ENCODE peak calls at places on chromosomes 2 and 18, in four cellular contexts. U is kidney glomerular epithelial cell; P is stimulated activated naive CD8-positive, alpha-beta T cell treated with anti-CD3 and anti-CD28 coated beads, Interleukin-15, amount 100 ng/mL, for 72 hours; I is anterior cingulate cortex. J is an unnamed sample.

GRCh38 chr2:85353876-85354285 is 447 bp downstream of the RETSAT start:
- DNase-seq in U (no peak), P (peak), I (peak), J (peak)

GRCh38 chr18:61153571-61153970 is 179.7 kb upstream of the CDH20 start:
- DNase-seq in P (no peak), I (no peak), U (no peak), J (no peak)

GRCh38 chr2:3107567-3107966 is 270.1 kb downstream of the EIPR1 start:
- DNase-seq in I (no peak), U (no peak), P (no peak), J (no peak)

GRCh38 chr2:109256111-109256510 is 127.1 kb downstream of the SH3RF3 start:
- DNase-seq in U (no peak), I (no peak), P (no peak), J (no peak)

GRCh38 chr2:241129086-241129871 is 20.0 kb downstream of the PASK start:
- DNase-seq in I (no peak), U (no peak), P (no peak), J (no peak)

GRCh38 chr2:226905718-226906438 is 70.0 kb downstream of the RHBDD1 start:
- DNase-seq in U (no peak), P (no peak), I (no peak), J (no peak)

GRCh38 chr2:170842785-170843184 is 26.1 kb downstream of the GAD1 start:
- DNase-seq in U (no peak), I (no peak), P (no peak), J (no peak)

GRCh38 chr2:147543056-147543455 is 301.8 kb upstream of the ACVR2A start:
- DNase-seq in P (no peak), I (no peak), U (peak), J (no peak)

GRCh38 chr2:101987832-101988231 is 3.9 kb upstream of the IL1R2 start:
- DNase-seq in U (no peak), I (no peak), P (no peak), J (no peak)

GRCh38 chr2:2887772-2888387 is 489.7 kb downstream of the EIPR1 start:
- DNase-seq in I (no peak), U (no peak), P (no peak), J (no peak)